ENCODE peak calls at places on chromosomes 6 and 20, in seven cellular contexts. R is RWPE1; H is NCI-H2029 treated with DMSO at 0.1 percent for 48 hours; E is posterior cingulate gyrus; G is keratinocyte; T is DMS153; L is activated CD4-positive, alpha-beta T cell treated with anti-CD3 and anti-CD28 coated beads, Interleukin-2, amount 50 U/mL, for 48 hours. V is an unnamed sample.

GRCh38 chr6:7978736-7979135 is 68.1 kb upstream of the TXNDC5 start:
- DNase-seq in L (no peak), R (no peak), E (no peak), G (no peak), H (peak; percentile 64), T (peak; percentile 11), V (no peak)

GRCh38 chr6:28258877-28259777 is at the start of gene NKAPL:
- DNase-seq in R (no peak), H (no peak), T (no peak), E (peak; percentile 66), G (no peak), L (peak; percentile 69), V (no peak)

GRCh38 chr6:163730496-163731210 is 316.1 kb downstream of the QKI start:
- DNase-seq in G (no peak), R (no peak), H (no peak), L (no peak), E (no peak), T (no peak), V (no peak)

GRCh38 chr6:10558575-10558974 is 37.4 kb downstream of the GCNT2 start:
- DNase-seq in R (no peak), H (no peak), L (no peak), T (peak; percentile 45), E (no peak), G (no peak), V (no peak)

GRCh38 chr6:113011389-113011788 is 664.3 kb downstream of the RFPL4B start:
- DNase-seq in T (no peak), L (no peak), E (no peak), R (no peak), G (no peak), H (no peak), V (no peak)

GRCh38 chr6:97653076-97653475 is 370.1 kb upstream of the MMS22L start:
- DNase-seq in T (no peak), R (no peak), H (no peak), E (no peak), L (no peak), G (no peak), V (no peak)

GRCh38 chr6:27078734-27079357 is 168.7 kb upstream of the PRSS16 start:
- DNase-seq in E (peak; percentile 27), L (peak; percentile 64), H (peak; percentile 59), R (peak; percentile 52), G (no peak), T (peak; percentile 54), V (peak; percentile 25)

GRCh38 chr20:17490501-17490900 is 40.7 kb downstream of the BFSP1 start:
- DNase-seq in L (no peak), T (no peak), E (no peak), G (no peak), H (no peak), R (no peak), V (no peak)

GRCh38 chr20:63177785-63178444 is 38.0 kb downstream of the YTHDF1 start:
- DNase-seq in L (peak; percentile 21), T (no peak), R (no peak), H (no peak), E (no peak), G (no peak), V (no peak)

GRCh38 chr6:106889692-106890091 is 84.8 kb downstream of the CD24 start:
- DNase-seq in T (no peak), H (no peak), L (no peak), G (no peak), R (no peak), E (no peak), V (no peak)

GRCh38 chr6:82017316-82017715 is 230.2 kb downstream of the IBTK start:
- DNase-seq in H (no peak), L (no peak), E (no peak), R (peak; percentile 80), G (no peak), T (peak; percentile 63), V (peak; percentile 39)

GRCh38 chr6:72905705-72906478 is 284.0 kb downstream of the KCNQ5 start:
- DNase-seq in H (no peak), L (no peak), R (no peak), G (no peak), T (no peak), E (no peak), V (no peak)

GRCh38 chr20:63522981-63523611 is 2.5 kb downstream of the PPDPF start:
- DNase-seq in R (no peak), G (no peak), L (no peak), H (no peak), T (no peak), E (no peak), V (no peak)

GRCh38 chr20:3137492-3137891 is 22.2 kb downstream of the FASTKD5 start:
- DNase-seq in T (no peak), R (no peak), G (no peak), H (no peak), L (no peak), E (no peak), V (no peak)

GRCh38 chr20:22180244-22180643 is 404.1 kb downstream of the FOXA2 start:
- DNase-seq in E (no peak), L (no peak), H (no peak), G (no peak), R (peak; percentile 11), T (no peak), V (no peak)

GRCh38 chr6:152637422-152638047 is 373 bp upstream of the SYNE1 start:
- DNase-seq in E (no peak), H (no peak), T (no peak), R (no peak), G (no peak), L (no peak), V (no peak)

GRCh38 chr6:3317741-3318211 is 59.0 kb downstream of the PSMG4 start:
- DNase-seq in R (no peak), E (no peak), H (no peak), L (no peak), G (no peak), T (no peak), V (no peak)

GRCh38 chr6:44233560-44234100 is 10.2 kb downstream of the SLC29A1 start:
- DNase-seq in T (no peak), E (no peak), R (no peak), G (no peak), L (no peak), H (no peak), V (no peak)

GRCh38 chr6:100461920-100462295 is 2.8 kb downstream of the SIM1 start:
- DNase-seq in E (no peak), R (no peak), H (no peak), L (no peak), G (no peak), T (no peak), V (no peak)

GRCh38 chr20:63473555-63474449 is 1.3 kb upstream of the KCNQ2 start:
- DNase-seq in L (no peak), E (no peak), H (no peak), R (no peak), T (no peak), G (no peak), V (no peak)

GRCh38 chr6:6741264-6741663 is 152.7 kb downstream of the LY86 start:
- DNase-seq in H (no peak), E (no peak), L (no peak), R (no peak), T (no peak), G (no peak), V (no peak)

GRCh38 chr20:12049125-12049524 is 131.4 kb downstream of the BTBD3 start:
- DNase-seq in E (no peak), G (no peak), T (no peak), H (no peak), L (no peak), R (no peak), V (no peak)

GRCh38 chr20:43925786-43926185 is 11.1 kb downstream of the TOX2 start:
- DNase-seq in R (no peak), E (no peak), H (peak; percentile 49), L (peak; percentile 29), G (no peak), T (peak; percentile 28), V (no peak)

GRCh38 chr6:39933669-39934059 is 598 bp downstream of the MOCS1 start:
- DNase-seq in L (no peak), G (no peak), R (no peak), E (no peak), H (no peak), T (no peak), V (no peak)

GRCh38 chr6:89378628-89379027 is 26.1 kb upstream of the UBE2J1 start:
- DNase-seq in G (no peak), T (no peak), L (no peak), E (no peak), R (no peak), H (no peak), V (no peak)

GRCh38 chr6:68635706-68636513 is 828 bp downstream of the ADGRB3 start:
- DNase-seq in E (peak; percentile 43), R (no peak), H (peak; percentile 44), G (no peak), T (peak; percentile 14), L (no peak), V (no peak)

GRCh38 chr6:144659202-144659731 is 374.1 kb downstream of the UTRN start:
- DNase-seq in L (peak; percentile 13), G (no peak), R (no peak), E (no peak), T (no peak), H (no peak), V (no peak)

GRCh38 chr20:19121463-19121862 is 91.0 kb upstream of the SLC24A3 start:
- DNase-seq in T (no peak), E (no peak), R (no peak), L (no peak), H (no peak), G (no peak), V (no peak)

GRCh38 chr20:36070451-36070850 is 84.1 kb upstream of the EPB41L1 start:
- DNase-seq in E (peak; percentile 34), G (no peak), R (no peak), T (no peak), L (no peak), H (no peak), V (no peak)

GRCh38 chr6:168427184-168427583 is 13.8 kb upstream of the SMOC2 start:
- DNase-seq in R (no peak), L (no peak), E (no peak), H (no peak), T (no peak), G (no peak), V (no peak)

GRCh38 chr6:74519172-74519571 is 686.7 kb downstream of the COL12A1 start:
- DNase-seq in G (no peak), E (no peak), T (no peak), R (peak; percentile 10), L (no peak), H (no peak), V (peak; percentile 2)

GRCh38 chr6:169367507-169367906 is 113.9 kb upstream of the THBS2 start:
- DNase-seq in E (no peak), T (no peak), H (no peak), L (no peak), G (no peak), R (no peak), V (no peak)

GRCh38 chr6:138293996-138294395 is 75.7 kb upstream of the PBOV1 start:
- DNase-seq in G (no peak), H (no peak), L (no peak), R (no peak), T (no peak), E (no peak), V (no peak)

GRCh38 chr6:151493495-151494234 is at the start of gene CCDC170:
- DNase-seq in H (no peak), L (peak; percentile 12), G (no peak), E (peak; percentile 42), R (no peak), T (no peak), V (no peak)

GRCh38 chr6:158003910-158004695 is 22.4 kb downstream of the SYNJ2 start:
- DNase-seq in G (no peak), R (no peak), E (no peak), H (no peak), L (no peak), T (no peak), V (no peak)

GRCh38 chr20:3165473-3166337 is 6.0 kb upstream of the FASTKD5 start:
- DNase-seq in E (peak; percentile 48), T (peak; percentile 81), L (no peak), H (peak; percentile 54), R (no peak), G (no peak), V (no peak)

GRCh38 chr20:50645253-50646068 is 45.9 kb downstream of the RIPOR3 start:
- DNase-seq in T (peak; percentile 25), G (peak; percentile 94), H (no peak), R (peak; percentile 100), E (no peak), L (no peak), V (peak; percentile 92)

V was measured in brain pericyte.